ENCODE peak calls at places on chromosomes 5 and 9, in five cellular contexts. One of them, this sample, is unnamed.

GRCh38 chr5:167565555-167565954 is 725.9 kb upstream of the WWC1 start:
- DNase-seq in suprapubic skin: no peak
- DNase-seq in HCT116: no peak
- DNase-seq in H1: no peak
- DNase-seq in K562: no peak
- DNase-seq in this sample: no peak

GRCh38 chr9:131274674-131275331 is 1.5 kb downstream of the FAM78A start:
- DNase-seq in HCT116: no peak
- DNase-seq in K562: peak
- DNase-seq in H1: no peak
- DNase-seq in suprapubic skin: no peak
- DNase-seq in this sample: no peak

GRCh38 chr9:108271646-108272349 is 584.0 kb downstream of the ACTL7B start:
- DNase-seq in K562: no peak
- DNase-seq in suprapubic skin: no peak
- DNase-seq in HCT116: no peak
- DNase-seq in H1: no peak
- DNase-seq in this sample: peak

GRCh38 chr9:109317979-109318671 is 2.7 kb downstream of the EPB41L4B start:
- DNase-seq in H1: peak
- DNase-seq in HCT116: no peak
- DNase-seq in K562: no peak
- DNase-seq in suprapubic skin: no peak
- DNase-seq in this sample: no peak

GRCh38 chr9:127634021-127634420 is 21.9 kb downstream of the STXBP1 start:
- DNase-seq in H1: no peak
- DNase-seq in HCT116: peak
- DNase-seq in suprapubic skin: no peak
- DNase-seq in K562: no peak
- DNase-seq in this sample: no peak

GRCh38 chr9:95175523-95175922 is 142.0 kb downstream of the FANCC start:
- DNase-seq in suprapubic skin: no peak
- DNase-seq in H1: no peak
- DNase-seq in K562: no peak
- DNase-seq in HCT116: no peak
- DNase-seq in this sample: no peak

GRCh38 chr9:110427497-110428104 is 89.9 kb upstream of the TXNDC8 start:
- DNase-seq in HCT116: peak
- DNase-seq in suprapubic skin: no peak
- DNase-seq in H1: peak
- DNase-seq in K562: peak
- DNase-seq in this sample: peak

GRCh38 chr5:91266184-91266705 is 116.9 kb downstream of the ARRDC3 start:
- DNase-seq in K562: peak
- DNase-seq in H1: no peak
- DNase-seq in suprapubic skin: no peak
- DNase-seq in HCT116: peak
- DNase-seq in this sample: no peak

GRCh38 chr9:107137495-107138202 is 145.4 kb upstream of the RAD23B start:
- DNase-seq in HCT116: peak
- DNase-seq in H1: no peak
- DNase-seq in K562: peak
- DNase-seq in suprapubic skin: no peak
- DNase-seq in this sample: no peak

GRCh38 chr5:112146323-112146848 is 272.7 kb downstream of the EPB41L4A start:
- DNase-seq in K562: no peak
- DNase-seq in H1: no peak
- DNase-seq in HCT116: no peak
- DNase-seq in suprapubic skin: no peak
- DNase-seq in this sample: no peak

GRCh38 chr9:36970007-36970888 is 63.8 kb downstream of the PAX5 start:
- DNase-seq in suprapubic skin: no peak
- DNase-seq in HCT116: no peak
- DNase-seq in H1: no peak
- DNase-seq in K562: no peak
- DNase-seq in this sample: no peak

GRCh38 chr5:4020386-4020785 is 424.8 kb downstream of the IRX1 start:
- DNase-seq in H1: no peak
- DNase-seq in suprapubic skin: no peak
- DNase-seq in K562: no peak
- DNase-seq in HCT116: no peak
- DNase-seq in this sample: no peak
- H3K27ac ChIP-seq in H1: no peak
- H3K27ac ChIP-seq in suprapubic skin: peak
- H3K27ac ChIP-seq in K562: no peak
- H3K27ac ChIP-seq in HCT116: no peak
- H3K27ac ChIP-seq in this sample: no peak

GRCh38 chr5:173693670-173694069 is 77.2 kb upstream of the BOD1 start:
- DNase-seq in suprapubic skin: no peak
- DNase-seq in H1: no peak
- DNase-seq in HCT116: no peak
- DNase-seq in K562: peak
- DNase-seq in this sample: peak

GRCh38 chr5:173703466-173703865 is 87.0 kb upstream of the BOD1 start:
- DNase-seq in HCT116: no peak
- DNase-seq in H1: no peak
- DNase-seq in suprapubic skin: no peak
- DNase-seq in K562: peak
- DNase-seq in this sample: no peak

GRCh38 chr5:173699959-173700358 is 83.5 kb upstream of the BOD1 start:
- DNase-seq in K562: peak
- DNase-seq in HCT116: no peak
- DNase-seq in H1: no peak
- DNase-seq in suprapubic skin: no peak
- DNase-seq in this sample: no peak

GRCh38 chr5:173696216-173696615 is 79.8 kb upstream of the BOD1 start:
- DNase-seq in HCT116: no peak
- DNase-seq in K562: no peak
- DNase-seq in suprapubic skin: no peak
- DNase-seq in H1: no peak
- DNase-seq in this sample: no peak

GRCh38 chr5:173697931-173698579 is 81.6 kb upstream of the BOD1 start:
- DNase-seq in H1: no peak
- DNase-seq in K562: no peak
- DNase-seq in suprapubic skin: no peak
- DNase-seq in HCT116: no peak
- DNase-seq in this sample: peak
- TF ChIP-seq POLR2AphosphoS5 in H1: no peak
- TF ChIP-seq POLR2AphosphoS5 in K562: no peak
- TF ChIP-seq POLR2AphosphoS5 in suprapubic skin: no peak
- TF ChIP-seq POLR2AphosphoS5 in HCT116: no peak
- TF ChIP-seq POLR2AphosphoS5 in this sample: no peak

DNA sequence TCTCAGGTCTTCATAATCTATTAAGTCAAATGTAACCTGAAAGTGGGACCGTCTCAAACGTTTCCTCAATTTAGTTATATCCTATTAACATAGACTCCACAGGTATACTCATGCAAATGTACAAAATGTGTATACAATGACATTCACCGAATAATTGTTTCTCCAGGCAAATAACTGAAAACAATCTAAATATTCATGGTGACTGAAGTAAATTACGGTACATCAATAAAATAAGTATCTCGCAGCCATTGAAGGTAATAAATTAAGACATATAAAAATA is 482 bp downstream of the IARS1 start:
- DNase-seq in K562: no peak
- DNase-seq in H1: no peak
- DNase-seq in HCT116: no peak
- DNase-seq in suprapubic skin: no peak
- DNase-seq in this sample: no peak
- H3K27ac ChIP-seq in K562: peak
- H3K27ac ChIP-seq in H1: peak
- H3K27ac ChIP-seq in HCT116: peak
- H3K27ac ChIP-seq in suprapubic skin: peak
- H3K27ac ChIP-seq in this sample: no peak

GRCh38 chr5:132389051-132389331 is 19.5 kb downstream of the SLC22A5 start:
- DNase-seq in HCT116: no peak
- DNase-seq in K562: no peak
- DNase-seq in suprapubic skin: no peak
- DNase-seq in H1: no peak
- DNase-seq in this sample: no peak

GRCh38 chr5:132391247-132391646 is 21.7 kb downstream of the SLC22A5 start:
- DNase-seq in K562: no peak
- DNase-seq in suprapubic skin: no peak
- DNase-seq in H1: no peak
- DNase-seq in HCT116: no peak
- DNase-seq in this sample: no peak

GRCh38 chr5:132387649-132388117 is 18.2 kb downstream of the SLC22A5 start:
- DNase-seq in suprapubic skin: peak
- DNase-seq in HCT116: peak
- DNase-seq in K562: peak
- DNase-seq in H1: no peak
- DNase-seq in this sample: peak

GRCh38 chr5:132388244-132389050 is 18.9 kb downstream of the SLC22A5 start:
- DNase-seq in HCT116: no peak
- DNase-seq in H1: no peak
- DNase-seq in K562: no peak
- DNase-seq in suprapubic skin: peak
- DNase-seq in this sample: no peak

GRCh38 chr5:132389453-132390286 is 20.2 kb downstream of the SLC22A5 start:
- DNase-seq in suprapubic skin: peak
- DNase-seq in HCT116: peak
- DNase-seq in K562: no peak
- DNase-seq in H1: no peak
- DNase-seq in this sample: peak
- TF ChIP-seq POLR2AphosphoS5 in suprapubic skin: peak
- TF ChIP-seq POLR2AphosphoS5 in HCT116: peak
- TF ChIP-seq POLR2AphosphoS5 in K562: no peak
- TF ChIP-seq POLR2AphosphoS5 in H1: no peak
- TF ChIP-seq POLR2AphosphoS5 in this sample: peak

GRCh38 chr9:124290743-124291554 is 33.2 kb downstream of the NEK6 start:
- DNase-seq in K562: no peak
- DNase-seq in H1: no peak
- DNase-seq in HCT116: no peak
- DNase-seq in suprapubic skin: no peak
- DNase-seq in this sample: no peak
- H3K27ac ChIP-seq in K562: no peak
- H3K27ac ChIP-seq in H1: no peak
- H3K27ac ChIP-seq in HCT116: no peak
- H3K27ac ChIP-seq in suprapubic skin: no peak
- H3K27ac ChIP-seq in this sample: peak

DNA sequence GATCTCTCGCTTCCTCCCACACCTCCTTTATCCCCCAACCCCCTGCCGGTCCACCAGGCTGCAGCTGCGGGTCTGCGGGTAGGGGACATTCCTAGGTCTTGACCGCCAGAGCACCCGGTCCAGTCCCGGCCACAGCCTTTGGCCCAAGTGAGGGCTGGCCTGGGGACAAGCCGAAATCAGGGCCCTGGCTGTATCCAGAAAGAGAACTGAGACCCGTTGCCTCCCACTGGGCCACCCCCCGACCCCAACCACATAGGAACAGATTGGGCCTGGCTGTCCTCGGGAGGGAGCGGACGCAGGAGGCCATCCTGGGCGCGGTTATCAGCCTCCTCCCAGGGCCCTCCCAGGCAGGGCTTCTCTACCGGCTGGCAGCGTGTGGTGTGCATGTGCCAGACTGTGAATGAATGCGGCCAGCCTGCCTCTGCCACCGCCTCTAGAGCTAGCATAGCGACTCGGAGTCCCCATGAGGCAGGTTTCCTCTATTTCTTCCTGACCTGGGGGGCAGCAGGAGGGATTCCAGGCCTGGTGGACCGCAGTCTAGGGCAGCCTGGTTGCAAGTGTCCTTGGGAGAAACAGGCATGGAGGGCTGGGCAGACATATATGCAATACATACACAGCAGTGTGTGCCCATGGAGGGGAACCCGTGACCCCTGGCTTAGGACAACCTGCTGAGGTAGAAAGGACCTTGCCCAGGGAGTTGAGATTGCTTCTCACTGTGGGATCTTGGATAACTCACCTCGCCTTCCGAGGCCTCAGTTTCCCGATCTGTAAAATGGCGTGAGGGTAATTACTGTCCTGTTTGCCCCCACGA is 1.2 kb downstream of the N4BP3 start:
- DNase-seq in HCT116: no peak
- DNase-seq in K562: no peak
- DNase-seq in suprapubic skin: no peak
- DNase-seq in H1: no peak
- DNase-seq in this sample: peak
- TF ChIP-seq POLR2AphosphoS5 in HCT116: no peak
- TF ChIP-seq POLR2AphosphoS5 in K562: no peak
- TF ChIP-seq POLR2AphosphoS5 in suprapubic skin: no peak
- TF ChIP-seq POLR2AphosphoS5 in H1: peak
- TF ChIP-seq POLR2AphosphoS5 in this sample: no peak

GRCh38 chr5:173780356-173781234 is 107.6 kb upstream of the CPEB4 start:
- DNase-seq in K562: no peak
- DNase-seq in H1: no peak
- DNase-seq in HCT116: no peak
- DNase-seq in suprapubic skin: no peak
- DNase-seq in this sample: peak
- H3K27ac ChIP-seq in K562: no peak
- H3K27ac ChIP-seq in H1: no peak
- H3K27ac ChIP-seq in HCT116: no peak
- H3K27ac ChIP-seq in suprapubic skin: no peak
- H3K27ac ChIP-seq in this sample: peak

GRCh38 chr9:78280982-78281668 is 15.8 kb upstream of the PSAT1 start:
- DNase-seq in suprapubic skin: no peak
- DNase-seq in HCT116: no peak
- DNase-seq in H1: no peak
- DNase-seq in K562: no peak
- DNase-seq in this sample: peak

GRCh38 chr9:78272307-78272706 is 24.6 kb upstream of the PSAT1 start:
- DNase-seq in suprapubic skin: no peak
- DNase-seq in K562: no peak
- DNase-seq in HCT116: no peak
- DNase-seq in H1: no peak
- DNase-seq in this sample: no peak

GRCh38 chr9:78273761-78274160 is 23.2 kb upstream of the PSAT1 start:
- DNase-seq in suprapubic skin: no peak
- DNase-seq in HCT116: no peak
- DNase-seq in K562: no peak
- DNase-seq in H1: no peak
- DNase-seq in this sample: no peak

GRCh38 chr9:78278801-78279200 is 18.1 kb upstream of the PSAT1 start:
- DNase-seq in HCT116: no peak
- DNase-seq in H1: no peak
- DNase-seq in suprapubic skin: no peak
- DNase-seq in K562: no peak
- DNase-seq in this sample: no peak

GRCh38 chr9:78278177-78278777 is 18.6 kb upstream of the PSAT1 start:
- DNase-seq in HCT116: no peak
- DNase-seq in H1: no peak
- DNase-seq in K562: no peak
- DNase-seq in suprapubic skin: no peak
- DNase-seq in this sample: no peak
- TF ChIP-seq POLR2AphosphoS5 in HCT116: no peak
- TF ChIP-seq POLR2AphosphoS5 in H1: no peak
- TF ChIP-seq POLR2AphosphoS5 in K562: no peak
- TF ChIP-seq POLR2AphosphoS5 in suprapubic skin: no peak
- TF ChIP-seq POLR2AphosphoS5 in this sample: peak

GRCh38 chr5:136810198-136810823 is 445.0 kb upstream of the TRPC7 start:
- DNase-seq in K562: no peak
- DNase-seq in HCT116: no peak
- DNase-seq in H1: no peak
- DNase-seq in suprapubic skin: no peak
- DNase-seq in this sample: no peak
- H3K27ac ChIP-seq in K562: no peak
- H3K27ac ChIP-seq in HCT116: no peak
- H3K27ac ChIP-seq in H1: no peak
- H3K27ac ChIP-seq in suprapubic skin: no peak
- H3K27ac ChIP-seq in this sample: no peak